ENCODE peak calls at places on chromosomes 2 and 18, in six cellular contexts. One of them, this sample, is unnamed. For H3K4me1, the result is how much of the 10 kb centered on the place peaks cover.

GRCh38 chr2:61177727-61178549 is 15.9 kb downstream of the C2orf74 start:
- DNase-seq in trophoblast cell: peak
- DNase-seq in mesendoderm: peak
- DNase-seq in mesenchymal stem cell: no peak
- DNase-seq in H1: peak
- DNase-seq in IMR-90: peak
- DNase-seq in this sample: no peak

GRCh38 chr2:239814136-239814916 is 210.8 kb downstream of the NDUFA10 start:
- DNase-seq in mesendoderm: no peak
- DNase-seq in trophoblast cell: no peak
- DNase-seq in mesenchymal stem cell: no peak
- DNase-seq in IMR-90: no peak
- DNase-seq in H1: no peak
- DNase-seq in this sample: no peak

GRCh38 chr2:66569321-66569851 is 134.5 kb downstream of the MEIS1 start:
- DNase-seq in mesenchymal stem cell: peak
- DNase-seq in IMR-90: peak
- DNase-seq in trophoblast cell: no peak
- DNase-seq in H1: no peak
- DNase-seq in mesendoderm: peak
- DNase-seq in this sample: no peak

GRCh38 chr2:145751634-145752033 is 1231.7 kb upstream of the ZEB2 start:
- DNase-seq in mesenchymal stem cell: peak
- DNase-seq in trophoblast cell: peak
- DNase-seq in H1: no peak
- DNase-seq in IMR-90: peak
- DNase-seq in mesendoderm: peak
- DNase-seq in this sample: no peak

GRCh38 chr2:96470089-96470488 is 35.1 kb downstream of the NEURL3 start:
- DNase-seq in mesenchymal stem cell: no peak
- DNase-seq in mesendoderm: no peak
- DNase-seq in trophoblast cell: no peak
- DNase-seq in H1: no peak
- DNase-seq in IMR-90: no peak
- DNase-seq in this sample: no peak

GRCh38 chr2:206502729-206503128 is 59.4 kb downstream of the ADAM23 start:
- DNase-seq in mesendoderm: no peak
- DNase-seq in IMR-90: no peak
- DNase-seq in mesenchymal stem cell: no peak
- DNase-seq in H1: no peak
- DNase-seq in trophoblast cell: no peak
- DNase-seq in this sample: no peak

GRCh38 chr2:237486819-237487448 is at the start of gene MLPH:
- DNase-seq in H1: peak
- DNase-seq in mesendoderm: no peak
- DNase-seq in IMR-90: peak
- DNase-seq in trophoblast cell: no peak
- DNase-seq in mesenchymal stem cell: peak
- DNase-seq in this sample: peak

GRCh38 chr18:62399781-62400308 is 74.7 kb downstream of the TNFRSF11A start:
- DNase-seq in mesendoderm: peak
- DNase-seq in trophoblast cell: no peak
- DNase-seq in mesenchymal stem cell: peak
- DNase-seq in H1: no peak
- DNase-seq in IMR-90: no peak
- DNase-seq in this sample: no peak

GRCh38 chr2:219175928-219176817 is 552 bp downstream of the CNPPD1 start:
- DNase-seq in mesenchymal stem cell: peak
- DNase-seq in H1: no peak
- DNase-seq in IMR-90: peak
- DNase-seq in trophoblast cell: peak
- DNase-seq in mesendoderm: peak
- DNase-seq in this sample: peak

GRCh38 chr2:98867539-98868309 is 68.3 kb downstream of the CRACDL start:
- DNase-seq in mesendoderm: no peak
- DNase-seq in H1: no peak
- DNase-seq in trophoblast cell: peak
- DNase-seq in IMR-90: peak
- DNase-seq in mesenchymal stem cell: no peak
- DNase-seq in this sample: no peak

GRCh38 chr18:58338961-58339722 is 289.7 kb downstream of the ALPK2 start:
- DNase-seq in trophoblast cell: no peak
- DNase-seq in mesendoderm: peak
- DNase-seq in mesenchymal stem cell: peak
- DNase-seq in IMR-90: peak
- DNase-seq in H1: peak
- DNase-seq in this sample: peak

GRCh38 chr2:233593201-233593600 is 24.2 kb upstream of the UGT1A8 start:
- DNase-seq in H1: no peak
- DNase-seq in mesendoderm: no peak
- DNase-seq in trophoblast cell: no peak
- DNase-seq in mesenchymal stem cell: no peak
- DNase-seq in IMR-90: no peak
- DNase-seq in this sample: no peak

GRCh38 chr2:9997936-9998335 is 45.4 kb upstream of the KLF11 start:
- DNase-seq in mesendoderm: no peak
- DNase-seq in H1: no peak
- DNase-seq in trophoblast cell: no peak
- DNase-seq in mesenchymal stem cell: no peak
- DNase-seq in IMR-90: no peak
- DNase-seq in this sample: no peak

GRCh38 chr2:36561223-36561944 is 36.6 kb downstream of the FEZ2 start:
- DNase-seq in H1: no peak
- DNase-seq in IMR-90: peak
- DNase-seq in mesendoderm: peak
- DNase-seq in trophoblast cell: peak
- DNase-seq in mesenchymal stem cell: peak
- DNase-seq in this sample: no peak

GRCh38 chr2:8072907-8073306 is 608.9 kb upstream of the ID2 start:
- DNase-seq in H1: no peak
- DNase-seq in mesendoderm: no peak
- DNase-seq in trophoblast cell: no peak
- DNase-seq in IMR-90: no peak
- DNase-seq in mesenchymal stem cell: no peak
- DNase-seq in this sample: no peak

GRCh38 chr2:31322376-31322775 is 88.4 kb downstream of the EHD3 start:
- DNase-seq in trophoblast cell: no peak
- DNase-seq in H1: no peak
- DNase-seq in IMR-90: peak
- DNase-seq in mesendoderm: no peak
- DNase-seq in mesenchymal stem cell: peak
- DNase-seq in this sample: no peak

GRCh38 chr18:58803978-58804377 is 60.7 kb upstream of the ZNF532 start:
- DNase-seq in H1: no peak
- DNase-seq in mesendoderm: peak
- DNase-seq in mesenchymal stem cell: no peak
- DNase-seq in IMR-90: no peak
- DNase-seq in trophoblast cell: no peak
- DNase-seq in this sample: no peak

GRCh38 chr2:133817680-133818566 is 249.7 kb upstream of the NCKAP5 start:
- DNase-seq in mesenchymal stem cell: peak
- DNase-seq in mesendoderm: no peak
- DNase-seq in trophoblast cell: peak
- DNase-seq in IMR-90: peak
- DNase-seq in H1: no peak
- DNase-seq in this sample: no peak

GRCh38 chr2:191582355-191582754 is 95.6 kb upstream of the NABP1 start:
- DNase-seq in trophoblast cell: peak
- DNase-seq in H1: no peak
- DNase-seq in mesendoderm: peak
- DNase-seq in mesenchymal stem cell: peak
- DNase-seq in IMR-90: peak
- DNase-seq in this sample: no peak

GRCh38 chr2:77095096-77095495 is 427.1 kb downstream of the LRRTM4 start:
- DNase-seq in trophoblast cell: no peak
- DNase-seq in mesenchymal stem cell: no peak
- DNase-seq in H1: no peak
- DNase-seq in mesendoderm: no peak
- DNase-seq in IMR-90: no peak
- DNase-seq in this sample: no peak

GRCh38 chr2:229083606-229084349 is 187.3 kb downstream of the PID1 start:
- DNase-seq in mesenchymal stem cell: no peak
- DNase-seq in trophoblast cell: no peak
- DNase-seq in IMR-90: no peak
- DNase-seq in mesendoderm: no peak
- DNase-seq in H1: no peak
- DNase-seq in this sample: no peak

GRCh38 chr18:50099725-50100414 is 95.1 kb downstream of the MYO5B start:
- DNase-seq in trophoblast cell: peak
- DNase-seq in IMR-90: peak
- DNase-seq in mesenchymal stem cell: peak
- DNase-seq in H1: no peak
- DNase-seq in mesendoderm: no peak
- DNase-seq in this sample: no peak

GRCh38 chr2:216516730-216517350 is 18.2 kb downstream of the RPL37A start:
- DNase-seq in mesendoderm: peak
- DNase-seq in H1: no peak
- DNase-seq in trophoblast cell: peak
- DNase-seq in mesenchymal stem cell: peak
- DNase-seq in IMR-90: peak
- DNase-seq in this sample: no peak

GRCh38 chr2:178377046-178377445 is 73.9 kb downstream of the PRKRA start:
- DNase-seq in trophoblast cell: no peak
- DNase-seq in IMR-90: no peak
- DNase-seq in mesendoderm: no peak
- DNase-seq in H1: no peak
- DNase-seq in mesenchymal stem cell: no peak
- DNase-seq in this sample: no peak

GRCh38 chr18:61435064-61435652 is 101.9 kb downstream of the CDH20 start:
- DNase-seq in trophoblast cell: peak
- DNase-seq in mesendoderm: peak
- DNase-seq in mesenchymal stem cell: peak
- DNase-seq in H1: no peak
- DNase-seq in IMR-90: peak
- DNase-seq in this sample: no peak

GRCh38 chr2:85744055-85744454 is 9.7 kb upstream of the ATOH8 start:
- DNase-seq in mesenchymal stem cell: no peak
- DNase-seq in trophoblast cell: no peak
- DNase-seq in IMR-90: no peak
- DNase-seq in mesendoderm: no peak
- DNase-seq in H1: no peak
- DNase-seq in this sample: no peak

GRCh38 chr2:180717588-180717987 is 262.8 kb upstream of the UBE2E3 start:
- DNase-seq in IMR-90: no peak
- DNase-seq in H1: no peak
- DNase-seq in trophoblast cell: no peak
- DNase-seq in mesendoderm: peak
- DNase-seq in mesenchymal stem cell: no peak
- DNase-seq in this sample: no peak

GRCh38 chr2:57862727-57863126 is 183.9 kb upstream of the VRK2 start:
- DNase-seq in H1: no peak
- DNase-seq in mesenchymal stem cell: no peak
- DNase-seq in mesendoderm: no peak
- DNase-seq in IMR-90: no peak
- DNase-seq in trophoblast cell: no peak
- DNase-seq in this sample: no peak

GRCh38 chr2:54469484-54470053 is 13.4 kb downstream of the SPTBN1 start:
- DNase-seq in mesendoderm: peak
- DNase-seq in IMR-90: no peak
- DNase-seq in mesenchymal stem cell: no peak
- DNase-seq in H1: no peak
- DNase-seq in trophoblast cell: no peak
- DNase-seq in this sample: no peak
- H3K4me3 ChIP-seq in mesendoderm: no peak
- H3K4me3 ChIP-seq in IMR-90: no peak
- H3K4me3 ChIP-seq in mesenchymal stem cell: no peak
- H3K4me3 ChIP-seq in H1: no peak
- H3K4me3 ChIP-seq in trophoblast cell: no peak
- H3K4me3 ChIP-seq in this sample: no peak

DNA sequence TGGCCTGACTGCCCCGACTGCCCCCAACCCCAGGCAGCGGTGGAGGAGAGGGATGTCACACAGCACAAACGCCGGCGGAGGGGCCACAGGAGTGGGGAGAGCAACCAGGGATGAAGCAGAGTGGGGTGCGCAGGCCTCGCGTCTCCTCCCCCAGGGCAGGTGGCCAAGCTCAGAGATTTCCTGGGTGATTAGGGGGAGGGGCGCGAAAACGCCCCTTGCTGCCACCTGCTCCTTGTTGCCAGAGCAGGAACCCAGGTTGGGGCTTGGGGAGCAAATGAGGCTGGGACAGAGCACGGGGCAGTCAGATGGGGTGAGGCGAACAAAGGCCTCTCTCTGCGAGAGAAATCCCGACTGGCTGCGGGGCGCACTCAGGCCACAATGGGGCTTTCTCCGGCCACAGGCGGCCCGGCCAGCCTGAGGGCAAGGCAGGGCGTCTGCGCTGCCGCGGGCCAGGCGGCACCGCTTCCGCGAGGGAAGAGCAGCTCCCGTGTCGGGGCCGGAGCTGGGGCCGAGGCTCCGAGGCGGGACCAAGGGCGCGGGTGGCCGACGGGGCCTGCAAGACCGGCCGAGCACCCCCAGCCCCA is 11.5 kb downstream of the TEX44 start:
- DNase-seq in mesendoderm: no peak
- DNase-seq in IMR-90: no peak
- DNase-seq in mesenchymal stem cell: no peak
- DNase-seq in trophoblast cell: no peak
- DNase-seq in H1: peak
- DNase-seq in this sample: no peak
- H4K8ac ChIP-seq in mesendoderm: no peak
- H4K8ac ChIP-seq in IMR-90: peak
- H4K8ac ChIP-seq in mesenchymal stem cell: peak
- H4K8ac ChIP-seq in trophoblast cell: peak
- H4K8ac ChIP-seq in H1: peak
- H4K8ac ChIP-seq in this sample: peak

GRCh38 chr2:230865324-230865765 is 603 bp downstream of the ITM2C start:
- DNase-seq in IMR-90: no peak
- DNase-seq in mesendoderm: peak
- DNase-seq in trophoblast cell: no peak
- DNase-seq in H1: peak
- DNase-seq in mesenchymal stem cell: peak
- DNase-seq in this sample: no peak
- H3K4me1 ChIP-seq in IMR-90: under half
- H3K4me1 ChIP-seq in mesendoderm: under half
- H3K4me1 ChIP-seq in trophoblast cell: under half
- H3K4me1 ChIP-seq in H1: half or more
- H3K4me1 ChIP-seq in mesenchymal stem cell: under half
- H3K4me1 ChIP-seq in this sample: under half

GRCh38 chr2:39142012-39142346 is 21.1 kb upstream of the SOS1 start:
- DNase-seq in trophoblast cell: no peak
- DNase-seq in H1: no peak
- DNase-seq in mesendoderm: no peak
- DNase-seq in IMR-90: no peak
- DNase-seq in mesenchymal stem cell: no peak
- DNase-seq in this sample: no peak

GRCh38 chr2:39144411-39144810 is 23.6 kb upstream of the SOS1 start:
- DNase-seq in mesendoderm: no peak
- DNase-seq in H1: no peak
- DNase-seq in trophoblast cell: no peak
- DNase-seq in IMR-90: no peak
- DNase-seq in mesenchymal stem cell: no peak
- DNase-seq in this sample: no peak

GRCh38 chr2:39141346-39142011 is 20.6 kb upstream of the SOS1 start:
- DNase-seq in H1: no peak
- DNase-seq in trophoblast cell: peak
- DNase-seq in mesenchymal stem cell: no peak
- DNase-seq in IMR-90: no peak
- DNase-seq in mesendoderm: peak
- DNase-seq in this sample: no peak

GRCh38 chr2:39140322-39140847 is 19.5 kb upstream of the SOS1 start:
- DNase-seq in mesenchymal stem cell: no peak
- DNase-seq in mesendoderm: no peak
- DNase-seq in H1: no peak
- DNase-seq in IMR-90: no peak
- DNase-seq in trophoblast cell: peak
- DNase-seq in this sample: no peak

GRCh38 chr2:39142904-39143617 is 22.2 kb upstream of the SOS1 start:
- DNase-seq in H1: no peak
- DNase-seq in trophoblast cell: no peak
- DNase-seq in mesendoderm: no peak
- DNase-seq in mesenchymal stem cell: no peak
- DNase-seq in IMR-90: no peak
- DNase-seq in this sample: no peak
- H3K4me3 ChIP-seq in H1: no peak
- H3K4me3 ChIP-seq in trophoblast cell: no peak
- H3K4me3 ChIP-seq in mesendoderm: no peak
- H3K4me3 ChIP-seq in mesenchymal stem cell: no peak
- H3K4me3 ChIP-seq in IMR-90: no peak
- H3K4me3 ChIP-seq in this sample: no peak